ENCODE peak calls at places on chromosome 22, in nine cellular contexts. One of them, this sample, is unnamed.

GRCh38 chr22:37256075-37256726 is 12.1 kb upstream of the RAC2 start:
- DNase-seq in fibroblast of the aortic adventitia: no peak
- DNase-seq in uterus: no peak
- DNase-seq in kidney epithelial cell: no peak
- DNase-seq in BJ: no peak
- DNase-seq in fibroblast of lung: no peak
- DNase-seq in psoas muscle: no peak
- DNase-seq in IMR-90: no peak
- DNase-seq in AG09309: no peak
- DNase-seq in this sample: no peak

GRCh38 chr22:23530106-23530505 is 50.0 kb downstream of the IGLL1 start:
- DNase-seq in IMR-90: no peak
- DNase-seq in fibroblast of the aortic adventitia: no peak
- DNase-seq in fibroblast of lung: no peak
- DNase-seq in psoas muscle: peak
- DNase-seq in uterus: no peak
- DNase-seq in AG09309: no peak
- DNase-seq in kidney epithelial cell: no peak
- DNase-seq in BJ: no peak
- DNase-seq in this sample: no peak

GRCh38 chr22:28146401-28147304 is 227.6 kb upstream of the PITPNB start:
- DNase-seq in fibroblast of the aortic adventitia: peak
- DNase-seq in psoas muscle: no peak
- DNase-seq in fibroblast of lung: peak
- DNase-seq in BJ: no peak
- DNase-seq in AG09309: no peak
- DNase-seq in IMR-90: no peak
- DNase-seq in uterus: no peak
- DNase-seq in kidney epithelial cell: no peak
- DNase-seq in this sample: peak

GRCh38 chr22:39707816-39708215 is 137.3 kb downstream of the CACNA1I start:
- DNase-seq in fibroblast of lung: no peak
- DNase-seq in AG09309: no peak
- DNase-seq in kidney epithelial cell: no peak
- DNase-seq in BJ: no peak
- DNase-seq in uterus: no peak
- DNase-seq in psoas muscle: no peak
- DNase-seq in IMR-90: no peak
- DNase-seq in fibroblast of the aortic adventitia: no peak
- DNase-seq in this sample: no peak

GRCh38 chr22:42294034-42294985 is 23.9 kb upstream of the TCF20 start:
- DNase-seq in IMR-90: peak
- DNase-seq in psoas muscle: peak
- DNase-seq in kidney epithelial cell: no peak
- DNase-seq in fibroblast of lung: peak
- DNase-seq in uterus: no peak
- DNase-seq in fibroblast of the aortic adventitia: peak
- DNase-seq in BJ: no peak
- DNase-seq in AG09309: no peak
- DNase-seq in this sample: peak

GRCh38 chr22:30985561-30986208 is 16.6 kb downstream of the TUG1 start:
- DNase-seq in fibroblast of the aortic adventitia: no peak
- DNase-seq in uterus: no peak
- DNase-seq in psoas muscle: no peak
- DNase-seq in fibroblast of lung: no peak
- DNase-seq in IMR-90: no peak
- DNase-seq in BJ: no peak
- DNase-seq in AG09309: no peak
- DNase-seq in kidney epithelial cell: no peak
- DNase-seq in this sample: no peak

GRCh38 chr22:37353839-37354238 is 71.5 kb downstream of the CYTH4 start:
- DNase-seq in AG09309: peak
- DNase-seq in psoas muscle: no peak
- DNase-seq in uterus: no peak
- DNase-seq in BJ: no peak
- DNase-seq in kidney epithelial cell: peak
- DNase-seq in IMR-90: no peak
- DNase-seq in fibroblast of lung: no peak
- DNase-seq in fibroblast of the aortic adventitia: no peak
- DNase-seq in this sample: no peak

GRCh38 chr22:27804683-27805297 is 3.2 kb upstream of the MN1 start:
- DNase-seq in BJ: no peak
- DNase-seq in uterus: peak
- DNase-seq in fibroblast of lung: peak
- DNase-seq in psoas muscle: peak
- DNase-seq in kidney epithelial cell: no peak
- DNase-seq in fibroblast of the aortic adventitia: peak
- DNase-seq in IMR-90: peak
- DNase-seq in AG09309: peak
- DNase-seq in this sample: peak

DNA sequence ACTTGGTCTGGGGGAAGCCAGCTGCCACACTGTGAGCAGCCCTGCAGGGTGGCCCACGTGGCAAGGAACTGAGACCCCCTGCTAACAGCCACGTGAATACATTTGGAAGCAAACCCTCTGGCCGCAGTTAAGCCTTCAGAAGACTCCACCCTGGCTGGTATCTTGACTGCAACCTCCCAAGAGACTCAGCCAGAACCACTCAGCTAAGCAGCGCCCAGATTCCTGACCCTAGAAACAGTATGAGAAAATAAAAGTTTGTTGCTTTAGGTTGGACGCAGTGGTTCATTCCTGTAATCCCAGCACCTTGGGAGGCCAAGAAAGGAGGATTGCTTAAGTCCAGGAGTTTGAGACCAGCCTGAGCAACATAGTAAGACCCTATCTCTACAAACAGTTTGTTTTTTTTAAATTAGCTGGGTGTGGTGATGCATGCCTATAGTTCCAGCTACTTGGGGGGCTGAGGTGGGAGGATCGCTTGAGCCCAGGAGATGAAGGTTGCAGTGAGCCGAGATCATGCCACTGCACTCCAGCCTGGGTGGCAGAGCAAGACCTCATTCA is 8.7 kb downstream of the ZMAT5 start:
- DNase-seq in psoas muscle: no peak
- DNase-seq in BJ: no peak
- DNase-seq in fibroblast of lung: no peak
- DNase-seq in kidney epithelial cell: no peak
- DNase-seq in AG09309: no peak
- DNase-seq in IMR-90: no peak
- DNase-seq in uterus: no peak
- DNase-seq in fibroblast of the aortic adventitia: peak
- DNase-seq in this sample: peak
- H3K4me3 ChIP-seq in psoas muscle: no peak
- H3K4me3 ChIP-seq in BJ: no peak
- H3K4me3 ChIP-seq in fibroblast of lung: no peak
- H3K4me3 ChIP-seq in kidney epithelial cell: no peak
- H3K4me3 ChIP-seq in AG09309: no peak
- H3K4me3 ChIP-seq in IMR-90: no peak
- H3K4me3 ChIP-seq in uterus: no peak
- H3K4me3 ChIP-seq in fibroblast of the aortic adventitia: no peak
- H3K4me3 ChIP-seq in this sample: no peak

GRCh38 chr22:20008221-20008995 is 8.2 kb downstream of the ARVCF start:
- DNase-seq in IMR-90: no peak
- DNase-seq in AG09309: no peak
- DNase-seq in uterus: no peak
- DNase-seq in fibroblast of lung: no peak
- DNase-seq in fibroblast of the aortic adventitia: no peak
- DNase-seq in kidney epithelial cell: no peak
- DNase-seq in psoas muscle: peak
- DNase-seq in BJ: no peak
- DNase-seq in this sample: no peak

GRCh38 chr22:20009018-20009482 is 7.6 kb downstream of the ARVCF start:
- DNase-seq in uterus: no peak
- DNase-seq in kidney epithelial cell: no peak
- DNase-seq in BJ: no peak
- DNase-seq in psoas muscle: peak
- DNase-seq in fibroblast of the aortic adventitia: no peak
- DNase-seq in IMR-90: no peak
- DNase-seq in AG09309: no peak
- DNase-seq in fibroblast of lung: no peak
- DNase-seq in this sample: no peak

GRCh38 chr22:20011123-20011992 is 5.3 kb downstream of the ARVCF start:
- DNase-seq in kidney epithelial cell: no peak
- DNase-seq in BJ: no peak
- DNase-seq in IMR-90: no peak
- DNase-seq in psoas muscle: peak
- DNase-seq in fibroblast of lung: no peak
- DNase-seq in AG09309: no peak
- DNase-seq in fibroblast of the aortic adventitia: no peak
- DNase-seq in uterus: no peak
- DNase-seq in this sample: no peak

GRCh38 chr22:20010307-20011122 is 6.1 kb downstream of the ARVCF start:
- DNase-seq in AG09309: no peak
- DNase-seq in fibroblast of the aortic adventitia: no peak
- DNase-seq in fibroblast of lung: no peak
- DNase-seq in BJ: no peak
- DNase-seq in IMR-90: no peak
- DNase-seq in uterus: no peak
- DNase-seq in psoas muscle: peak
- DNase-seq in kidney epithelial cell: no peak
- DNase-seq in this sample: no peak

DNA sequence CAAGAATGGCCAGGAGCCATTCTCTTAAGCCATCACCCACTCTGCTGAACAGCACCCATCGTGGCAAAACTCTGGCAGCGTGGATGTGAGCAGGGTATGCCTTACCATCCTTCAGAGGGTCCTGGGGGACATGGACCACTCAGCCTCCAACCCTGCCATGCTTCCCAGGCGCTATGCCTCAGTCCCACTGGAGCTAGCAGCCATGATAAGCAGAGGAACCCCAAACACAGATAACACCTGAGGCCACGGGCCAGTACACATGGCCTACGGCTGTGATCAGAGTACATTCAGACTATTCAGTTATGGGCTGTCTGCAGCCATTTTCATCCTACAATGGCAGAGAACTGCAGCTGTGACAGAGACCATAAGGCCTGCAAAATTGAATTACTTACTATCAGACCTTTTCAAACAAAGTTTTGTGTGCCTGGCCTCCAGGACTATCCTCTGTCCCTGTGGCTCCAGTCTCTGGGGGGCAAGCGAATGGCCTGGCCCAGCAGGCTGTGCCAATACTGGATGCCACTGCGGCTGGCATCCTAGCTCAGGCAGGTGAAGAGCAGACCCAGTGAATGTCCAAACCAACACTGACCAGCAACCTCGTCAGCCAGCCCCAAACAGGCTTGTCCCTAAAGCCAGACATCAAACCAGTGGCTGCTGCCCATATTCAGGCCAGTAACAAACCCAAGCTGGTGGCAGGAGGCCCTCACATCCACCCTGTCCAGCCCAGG is 6.9 kb downstream of the ARVCF start:
- DNase-seq in fibroblast of lung: no peak
- DNase-seq in AG09309: no peak
- DNase-seq in kidney epithelial cell: no peak
- DNase-seq in psoas muscle: peak
- DNase-seq in IMR-90: no peak
- DNase-seq in BJ: no peak
- DNase-seq in fibroblast of the aortic adventitia: no peak
- DNase-seq in uterus: no peak
- DNase-seq in this sample: no peak
- TF ChIP-seq CTCF in fibroblast of lung: no peak
- TF ChIP-seq CTCF in AG09309: no peak
- TF ChIP-seq CTCF in kidney epithelial cell: no peak
- TF ChIP-seq CTCF in psoas muscle: no peak
- TF ChIP-seq CTCF in IMR-90: no peak
- TF ChIP-seq CTCF in BJ: no peak
- TF ChIP-seq CTCF in fibroblast of the aortic adventitia: no peak
- TF ChIP-seq CTCF in uterus: no peak
- TF ChIP-seq CTCF in this sample: no peak

GRCh38 chr22:26480611-26480932 is 3.0 kb downstream of the HPS4 start:
- DNase-seq in IMR-90: no peak
- DNase-seq in psoas muscle: no peak
- DNase-seq in AG09309: no peak
- DNase-seq in kidney epithelial cell: no peak
- DNase-seq in fibroblast of lung: no peak
- DNase-seq in uterus: no peak
- DNase-seq in BJ: no peak
- DNase-seq in fibroblast of the aortic adventitia: no peak
- DNase-seq in this sample: no peak

GRCh38 chr22:26481112-26481693 is 2.4 kb downstream of the HPS4 start:
- DNase-seq in kidney epithelial cell: no peak
- DNase-seq in psoas muscle: no peak
- DNase-seq in IMR-90: no peak
- DNase-seq in uterus: no peak
- DNase-seq in fibroblast of the aortic adventitia: no peak
- DNase-seq in BJ: no peak
- DNase-seq in fibroblast of lung: no peak
- DNase-seq in AG09309: no peak
- DNase-seq in this sample: no peak

GRCh38 chr22:26481694-26482093 is 1.9 kb downstream of the HPS4 start:
- DNase-seq in AG09309: no peak
- DNase-seq in fibroblast of the aortic adventitia: no peak
- DNase-seq in uterus: no peak
- DNase-seq in BJ: no peak
- DNase-seq in fibroblast of lung: no peak
- DNase-seq in IMR-90: no peak
- DNase-seq in psoas muscle: no peak
- DNase-seq in kidney epithelial cell: no peak
- DNase-seq in this sample: no peak

GRCh38 chr22:26479043-26479791 is 4.4 kb downstream of the HPS4 start:
- DNase-seq in BJ: no peak
- DNase-seq in uterus: no peak
- DNase-seq in kidney epithelial cell: no peak
- DNase-seq in fibroblast of the aortic adventitia: no peak
- DNase-seq in psoas muscle: no peak
- DNase-seq in AG09309: no peak
- DNase-seq in fibroblast of lung: no peak
- DNase-seq in IMR-90: no peak
- DNase-seq in this sample: no peak

DNA sequence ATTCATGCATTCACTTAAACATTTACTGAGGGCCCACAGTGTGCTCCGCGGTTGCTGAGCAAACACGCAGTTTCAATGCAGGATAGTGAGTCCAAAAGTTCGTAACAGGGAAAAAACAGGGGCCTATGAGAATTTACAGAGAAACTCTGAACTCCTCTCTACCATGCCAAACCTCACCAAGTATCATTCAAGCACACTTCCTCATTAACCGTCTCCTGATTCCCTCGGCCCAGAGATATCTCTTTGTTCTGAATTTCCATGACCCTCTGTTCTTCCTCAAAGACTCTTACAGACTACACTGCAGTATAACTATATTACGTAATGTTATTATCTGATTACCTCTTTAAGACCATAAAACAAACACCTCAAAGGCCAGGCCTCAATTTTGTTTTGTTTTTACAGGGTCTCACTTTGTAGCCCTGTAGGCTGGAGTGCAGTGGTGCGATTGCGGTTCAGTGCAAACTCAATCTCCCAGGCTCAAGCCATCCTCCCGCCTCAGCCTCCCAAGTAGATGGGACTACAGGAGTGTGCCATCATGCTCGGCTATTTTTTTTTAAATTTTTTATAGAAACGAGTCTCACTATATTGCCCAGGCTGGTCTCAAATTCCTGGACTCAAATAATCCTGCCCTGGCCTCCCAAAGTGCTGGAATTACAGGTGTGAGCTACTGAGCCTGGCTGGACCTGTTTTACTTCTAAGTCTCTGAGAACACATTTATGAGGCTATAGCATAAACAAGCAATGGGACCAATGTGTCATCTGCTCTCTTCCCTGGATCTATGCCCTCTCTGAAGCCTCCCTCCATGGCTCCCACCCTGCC is 3.6 kb downstream of the HPS4 start:
- DNase-seq in fibroblast of lung: no peak
- DNase-seq in psoas muscle: no peak
- DNase-seq in kidney epithelial cell: no peak
- DNase-seq in uterus: no peak
- DNase-seq in BJ: no peak
- DNase-seq in fibroblast of the aortic adventitia: no peak
- DNase-seq in IMR-90: no peak
- DNase-seq in AG09309: no peak
- DNase-seq in this sample: no peak
- H3K4me3 ChIP-seq in fibroblast of lung: no peak
- H3K4me3 ChIP-seq in psoas muscle: peak
- H3K4me3 ChIP-seq in kidney epithelial cell: peak
- H3K4me3 ChIP-seq in uterus: no peak
- H3K4me3 ChIP-seq in BJ: no peak
- H3K4me3 ChIP-seq in fibroblast of the aortic adventitia: no peak
- H3K4me3 ChIP-seq in IMR-90: no peak
- H3K4me3 ChIP-seq in AG09309: no peak
- H3K4me3 ChIP-seq in this sample: peak

DNA sequence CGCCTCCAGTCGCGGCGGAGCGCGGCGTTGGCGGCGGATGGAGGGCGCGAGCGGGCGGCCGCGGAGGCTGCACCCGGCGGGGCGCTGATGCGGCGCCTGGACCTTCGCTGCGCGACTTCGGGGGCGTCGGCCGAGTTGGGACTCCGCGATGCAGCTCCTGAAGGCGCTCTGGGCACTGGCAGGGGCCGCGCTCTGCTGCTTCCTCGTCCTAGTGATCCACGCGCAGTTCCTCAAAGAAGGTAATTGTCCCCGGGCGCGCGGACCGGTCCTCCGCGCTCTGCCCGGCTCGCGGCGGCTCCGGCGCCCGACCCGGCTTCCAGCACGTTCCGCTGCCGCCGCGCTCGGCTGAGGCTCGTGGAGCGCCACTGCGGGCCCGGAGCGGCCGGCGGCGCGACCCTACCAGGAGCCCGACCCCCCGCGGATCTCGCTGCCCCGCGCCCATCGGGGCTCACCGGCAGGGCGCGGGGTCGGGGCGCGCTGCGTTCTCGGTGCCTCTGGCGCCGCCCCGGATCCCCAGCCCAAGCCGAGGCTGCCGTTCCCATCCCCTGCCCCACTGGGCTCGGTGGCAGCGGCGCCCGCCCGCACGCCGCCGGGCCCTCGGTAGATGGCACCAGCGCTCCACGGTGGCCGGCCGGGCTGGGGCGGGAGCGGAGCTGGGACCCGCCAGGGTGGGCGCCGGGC is 1251.2 kb downstream of the BRD1 start:
- DNase-seq in BJ: no peak
- DNase-seq in fibroblast of lung: no peak
- DNase-seq in psoas muscle: peak
- DNase-seq in fibroblast of the aortic adventitia: no peak
- DNase-seq in uterus: no peak
- DNase-seq in kidney epithelial cell: no peak
- DNase-seq in IMR-90: no peak
- DNase-seq in AG09309: no peak
- DNase-seq in this sample: no peak
- TF ChIP-seq CTCF in BJ: no peak
- TF ChIP-seq CTCF in fibroblast of lung: no peak
- TF ChIP-seq CTCF in psoas muscle: peak
- TF ChIP-seq CTCF in fibroblast of the aortic adventitia: no peak
- TF ChIP-seq CTCF in uterus: peak
- TF ChIP-seq CTCF in kidney epithelial cell: no peak
- TF ChIP-seq CTCF in IMR-90: no peak
- TF ChIP-seq CTCF in AG09309: peak
- TF ChIP-seq CTCF in this sample: no peak

This sample was measured in choroid plexus epithelial cell.